ENCODE peak calls at places on chromosomes 1 and 21, in eight cellular contexts. U is fibroblast of the aortic adventitia, X is coronary artery, C is NCI-H69, A is NCI-H460, H is sigmoid colon, T is M059J, N is GM12865. L is an unnamed sample.

GRCh38 chr1:5200006-5200405 is 545.6 kb downstream of the AJAP1 start:
- DNase-seq in N (no peak), U (no peak), T (no peak), X (no peak), H (no peak), A (no peak), C (no peak), L (no peak)

GRCh38 chr1:97893844-97894243 is 27.0 kb downstream of the DPYD start:
- DNase-seq in C (peak; percentile 21), X (no peak), T (peak; percentile 26), U (no peak), H (no peak), A (no peak), N (no peak), L (no peak)

GRCh38 chr21:36699546-36700294 is 805 bp downstream of the SIM2 start:
- DNase-seq in T (peak; percentile 35), H (no peak), C (peak; percentile 50), A (no peak), U (no peak), X (no peak), N (no peak), L (no peak)

GRCh38 chr1:12658531-12659453 is 14.9 kb downstream of the AADACL4 start:
- DNase-seq in U (peak; percentile 84), C (peak; percentile 80), H (peak; percentile 83), N (peak; percentile 73), A (peak; percentile 75), X (peak; percentile 78), T (peak; percentile 77), L (no peak)

GRCh38 chr1:53376742-53377437 is 49.0 kb upstream of the LRP8 start:
- DNase-seq in A (no peak), C (peak; percentile 62), U (no peak), H (no peak), N (no peak), X (no peak), T (no peak), L (no peak)

GRCh38 chr21:46639489-46640386 is 4.3 kb downstream of the PRMT2 start:
- DNase-seq in T (peak; percentile 40), A (peak; percentile 13), U (peak; percentile 58), N (no peak), X (no peak), C (peak; percentile 1), H (no peak), L (no peak)

GRCh38 chr1:218942421-218942820 is 231.3 kb upstream of the LYPLAL1 start:
- DNase-seq in H (no peak), N (no peak), T (no peak), C (no peak), X (no peak), U (peak; percentile 94), A (no peak), L (no peak)

GRCh38 chr1:196317535-196318522 is 290.4 kb downstream of the KCNT2 start:
- DNase-seq in N (peak; percentile 11), X (no peak), A (peak; percentile 61), U (peak; percentile 66), C (peak; percentile 73), H (no peak), T (peak; percentile 49), L (no peak)